ENCODE peak calls at places on chromosome 21, in nine cellular contexts. V is fibroblast of the aortic adventitia; D is skeletal muscle cell; R is activated CD4-positive, alpha-beta T cell treated with anti-CD3 and anti-CD28 coated beads, Interleukin-2, amount 50 U/mL, for 1 hour; P is PC-9; S is left lung; K is GM13976; Y is body of pancreas; B is activated naive CD4-positive, alpha-beta T cell. M is an unnamed sample.

GRCh38 chr21:14942801-14943490 is 121.9 kb downstream of the NRIP1 start:
- DNase-seq in P (no peak), S (no peak), B (no peak), V (peak; percentile 56), K (no peak), R (no peak), Y (no peak), D (peak; percentile 34), M (no peak)

GRCh38 chr21:42550817-42551216 is 37.2 kb downstream of the SLC37A1 start:
- DNase-seq in S (peak; percentile 30), V (no peak), K (no peak), B (no peak), R (no peak), Y (peak; percentile 8), P (peak; percentile 77), D (no peak), M (no peak)

GRCh38 chr21:45655071-45655470 is 11.5 kb downstream of the PCBP3 start:
- DNase-seq in R (no peak), S (no peak), D (peak; percentile 55), V (peak; percentile 68), K (no peak), B (no peak), P (no peak), Y (no peak), M (no peak)

GRCh38 chr21:29155933-29156260 is 25.5 kb downstream of the MAP3K7CL start:
- DNase-seq in K (no peak), Y (no peak), P (no peak), B (no peak), D (no peak), V (no peak), R (no peak), S (no peak), M (no peak)

GRCh38 chr21:38735807-38736206 is 69.9 kb upstream of the ETS2 start:
- DNase-seq in S (no peak), Y (no peak), R (no peak), B (no peak), K (no peak), D (no peak), P (no peak), V (no peak), M (no peak)

GRCh38 chr21:31517664-31518402 is 141.7 kb upstream of the SOD1 start:
- DNase-seq in V (no peak), P (no peak), S (no peak), Y (no peak), D (no peak), R (no peak), B (no peak), K (no peak), M (no peak)

GRCh38 chr21:30695956-30696355 is 22.6 kb downstream of the KRTAP21-3 start:
- DNase-seq in K (no peak), B (no peak), V (no peak), D (no peak), P (no peak), R (no peak), Y (no peak), S (no peak), M (no peak)

GRCh38 chr21:34626131-34626530 is 11.2 kb upstream of the RCAN1 start:
- DNase-seq in P (no peak), B (no peak), R (no peak), Y (no peak), K (no peak), D (no peak), S (no peak), V (no peak), M (no peak)

GRCh38 chr21:15289896-15290841 is 225.4 kb upstream of the NRIP1 start:
- DNase-seq in R (no peak), P (no peak), B (peak; percentile 3), K (no peak), V (no peak), D (no peak), S (peak; percentile 44), Y (peak; percentile 89), M (no peak)

GRCh38 chr21:44510109-44510507 is 29.9 kb downstream of the KRTAP10-1 start:
- DNase-seq in V (no peak), D (no peak), R (no peak), B (no peak), P (no peak), S (no peak), K (no peak), Y (no peak), M (no peak)

GRCh38 chr21:24115141-24115540 is 1492.1 kb downstream of the MRPL39 start:
- DNase-seq in D (no peak), V (no peak), P (no peak), S (no peak), K (no peak), R (no peak), Y (no peak), B (no peak), M (no peak)

GRCh38 chr21:42690586-42690985 is 37.2 kb downstream of the PDE9A start:
- DNase-seq in K (no peak), S (no peak), P (no peak), V (no peak), R (no peak), D (no peak), B (no peak), Y (no peak), M (no peak)

GRCh38 chr21:24716306-24716918 is 890.9 kb downstream of the MRPL39 start:
- DNase-seq in S (no peak), Y (no peak), V (no peak), K (no peak), D (peak; percentile 7), P (no peak), R (no peak), B (no peak), M (no peak)

GRCh38 chr21:41634858-41635257 is 126.9 kb upstream of the TMPRSS2 start:
- DNase-seq in P (peak; percentile 99), Y (no peak), V (peak; percentile 75), S (no peak), R (no peak), B (no peak), K (no peak), D (peak; percentile 54), M (no peak)

GRCh38 chr21:26116456-26117011 is 54.0 kb downstream of the APP start:
- DNase-seq in P (peak; percentile 93), V (peak; percentile 83), R (no peak), B (no peak), Y (peak; percentile 52), S (no peak), K (no peak), D (no peak), M (no peak)

GRCh38 chr21:37748351-37748750 is 167.9 kb downstream of the KCNJ6 start:
- DNase-seq in S (no peak), D (no peak), B (no peak), Y (no peak), V (no peak), P (no peak), K (no peak), R (no peak), M (no peak)